ENCODE peak calls at places on chromosomes 7 and 10, in five cellular contexts. I is AG04450, Q is cardiac muscle cell, X is neuronal stem cell, T is mesendoderm. D is an unnamed sample.
A peak's percentile ranks its signal among the peaks of the same experiment; 100 is the strongest.

GRCh38 chr7:44101966-44102845 is 1.9 kb upstream of the AEBP1 start:
- DNase-seq in T (no peak), X (no peak), Q (no peak), I (no peak), D (no peak)

GRCh38 chr7:158603773-158604755 is 16.4 kb upstream of the PTPRN2 start:
- DNase-seq in Q (no peak), X (no peak), T (no peak), I (no peak), D (no peak)

GRCh38 chr7:47513741-47514241 is 68.1 kb downstream of the TNS3 start:
- DNase-seq in T (no peak), I (peak; percentile 94), Q (peak; percentile 65), X (no peak), D (no peak)

GRCh38 chr7:131431289-131431688 is 103.6 kb downstream of the MKLN1 start:
- DNase-seq in I (no peak), Q (no peak), T (no peak), X (no peak), D (no peak)

GRCh38 chr10:109895095-109895818 is 28.1 kb downstream of the XPNPEP1 start:
- DNase-seq in X (no peak), Q (peak; percentile 81), T (no peak), I (no peak), D (no peak)

GRCh38 chr7:40571796-40572195 is 437.0 kb downstream of the SUGCT start:
- DNase-seq in X (no peak), T (peak; percentile 54), I (no peak), Q (peak; percentile 95), D (no peak)

GRCh38 chr7:158782638-158783490 is 46.4 kb downstream of the ESYT2 start:
- DNase-seq in Q (peak; percentile 66), I (no peak), T (peak; percentile 81), X (no peak), D (no peak)

GRCh38 chr7:48154792-48155413 is 16.4 kb upstream of the ABCA13 start:
- DNase-seq in T (peak; percentile 58), I (no peak), X (no peak), Q (peak; percentile 33), D (no peak)

GRCh38 chr7:124992881-124993562 is 63.4 kb upstream of the POT1 start:
- DNase-seq in T (peak; percentile 74), I (peak; percentile 57), Q (no peak), X (no peak), D (no peak)

GRCh38 chr10:132301371-132302330 is 6.1 kb downstream of the STK32C start:
- DNase-seq in Q (no peak), T (no peak), X (no peak), I (no peak), D (no peak)

GRCh38 chr7:148620749-148621372 is 30.3 kb downstream of the C7orf33 start:
- DNase-seq in I (no peak), X (no peak), T (no peak), Q (no peak), D (no peak)

GRCh38 chr7:155456772-155457543 is 971 bp upstream of the EN2 start:
- DNase-seq in T (peak; percentile 80), Q (peak; percentile 81), I (no peak), X (no peak), D (peak; percentile 84)
- H3K27me3 ChIP-seq in T (peaks cover 90% of the 10 kb centered on the region), Q (peaks cover 97% of the 10 kb centered on the region), I (peaks cover 76% of the 10 kb centered on the region), X (peaks cover 85% of the 10 kb centered on the region), D (peaks cover 95% of the 10 kb centered on the region)

GRCh38 chr7:143382791-143383641 is 1.9 kb downstream of the ZYX start:
- DNase-seq in T (no peak), X (no peak), Q (no peak), I (no peak), D (peak; percentile 81)
- H3K27ac ChIP-seq in T (no peak overlapping the region), X (no peak overlapping the region), Q (no peak overlapping the region), I (peak overlapping the region; percentile 39), D (peak overlapping the region; percentile 97)

DNA sequence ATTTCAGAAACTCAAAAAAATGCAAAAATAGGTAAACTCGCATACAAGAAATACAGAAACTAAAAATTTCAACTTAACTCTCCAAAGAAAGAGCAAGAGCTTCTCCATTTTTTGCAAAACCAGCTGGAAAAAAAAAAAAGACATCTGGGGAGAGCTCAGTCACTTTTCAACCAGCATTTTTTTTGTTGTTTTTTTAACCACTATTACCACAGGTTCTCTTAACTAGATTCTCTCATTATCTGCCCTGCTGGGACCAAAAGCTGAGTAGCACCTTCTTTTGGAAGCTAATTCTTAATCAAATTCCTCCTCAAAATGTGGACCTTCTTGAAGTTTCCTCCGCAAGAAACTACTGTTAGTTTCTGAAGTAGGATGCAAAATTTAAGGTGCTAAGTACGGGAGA is 14.2 kb downstream of the IGF2BP3 start:
- DNase-seq in X (no peak), T (no peak), I (no peak), Q (no peak), D (no peak)
- H3K27me3 ChIP-seq in X (no peaks in the 10 kb centered on the region), T (no peaks in the 10 kb centered on the region), I (no peaks in the 10 kb centered on the region), Q (no peaks in the 10 kb centered on the region), D (peaks cover 60% of the 10 kb centered on the region)

GRCh38 chr10:69789164-69789576 is 12.5 kb upstream of the COL13A1 start:
- DNase-seq in X (no peak), T (no peak), Q (no peak), I (no peak), D (no peak)
- H3K27ac ChIP-seq in X (no peak overlapping the region), T (no peak overlapping the region), Q (no peak overlapping the region), I (peak overlapping the region; percentile 47), D (no peak overlapping the region)

GRCh38 chr7:142645777-142646176 is 103.5 kb upstream of the PRSS1 start:
- DNase-seq in X (no peak), Q (no peak), T (no peak), I (no peak), D (no peak)
- H3K27me3 ChIP-seq in X (no peaks in the 10 kb centered on the region), Q (peaks cover 3% of the 10 kb centered on the region), T (no peaks in the 10 kb centered on the region), I (peaks cover 2% of the 10 kb centered on the region), D (peaks cover 12% of the 10 kb centered on the region)

GRCh38 chr7:117010375-117011133 is 57.3 kb downstream of the ST7 start:
- DNase-seq in Q (no peak), X (no peak), T (no peak), I (no peak), D (no peak)

GRCh38 chr7:117012284-117013174 is 59.2 kb downstream of the ST7 start:
- DNase-seq in X (no peak), Q (peak; percentile 48), I (no peak), T (peak; percentile 65), D (no peak)

GRCh38 chr7:117009705-117010361 is 56.5 kb downstream of the ST7 start:
- DNase-seq in T (no peak), X (no peak), I (no peak), Q (no peak), D (no peak)

GRCh38 chr7:117014099-117014656 is 60.9 kb downstream of the ST7 start:
- DNase-seq in Q (no peak), T (no peak), X (no peak), I (no peak), D (no peak)

GRCh38 chr7:117011419-117012260 is 58.3 kb downstream of the ST7 start:
- DNase-seq in Q (no peak), X (no peak), I (no peak), T (peak; percentile 14), D (no peak)
- H3K27ac ChIP-seq in Q (peak overlapping the region; percentile 84), X (no peak overlapping the region), I (no peak overlapping the region), T (no peak overlapping the region), D (no peak overlapping the region)

GRCh38 chr10:75763652-75764051 is 332.2 kb downstream of the LRMDA start:
- DNase-seq in X (no peak), Q (no peak), T (no peak), I (no peak), D (no peak)
- H3K27me3 ChIP-seq in X (no peaks in the 10 kb centered on the region), Q (no peaks in the 10 kb centered on the region), T (no peaks in the 10 kb centered on the region), I (no peaks in the 10 kb centered on the region), D (no peaks in the 10 kb centered on the region)

DNA sequence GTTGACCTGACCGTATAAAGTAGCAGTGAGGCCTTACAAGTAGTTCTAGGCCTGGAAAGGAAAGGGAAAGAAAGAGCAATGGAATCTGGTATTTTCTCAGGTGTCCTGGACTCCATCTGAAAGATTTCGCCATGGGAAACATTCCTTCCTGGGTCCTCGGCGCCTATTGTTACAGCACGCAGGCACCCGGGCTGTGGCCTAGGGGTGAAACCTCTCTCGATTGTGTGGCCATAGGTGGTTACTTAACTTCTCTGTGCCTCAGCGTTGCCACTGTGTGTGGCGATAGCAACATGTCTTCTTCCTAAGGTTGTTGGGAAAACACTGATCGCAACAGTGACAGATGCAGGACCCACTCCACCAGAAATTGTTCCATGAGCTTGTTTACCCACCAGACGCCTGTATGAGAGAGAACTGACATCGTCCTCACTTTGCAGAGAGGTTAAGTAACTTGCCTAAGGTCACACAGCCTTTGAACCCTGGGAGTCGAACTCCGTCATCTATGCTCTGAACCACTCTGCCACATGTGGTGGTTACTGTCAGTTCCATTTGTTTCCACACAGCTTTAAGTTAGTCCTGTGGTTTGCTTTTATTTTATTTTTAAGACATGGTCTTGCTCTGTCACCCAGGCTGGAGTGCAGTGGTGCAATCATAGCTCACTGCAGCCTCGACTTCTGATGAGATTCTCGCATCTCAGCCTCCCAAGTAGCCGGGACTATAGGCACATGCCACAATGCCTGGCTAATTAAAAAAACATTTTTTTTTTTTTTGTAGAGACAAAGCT is 73.4 kb downstream of the LHPP start:
- DNase-seq in I (no peak), X (no peak), T (no peak), Q (no peak), D (peak; percentile 79)
- H3K27ac ChIP-seq in I (no peak overlapping the region), X (no peak overlapping the region), T (no peak overlapping the region), Q (no peak overlapping the region), D (no peak overlapping the region)

DNA sequence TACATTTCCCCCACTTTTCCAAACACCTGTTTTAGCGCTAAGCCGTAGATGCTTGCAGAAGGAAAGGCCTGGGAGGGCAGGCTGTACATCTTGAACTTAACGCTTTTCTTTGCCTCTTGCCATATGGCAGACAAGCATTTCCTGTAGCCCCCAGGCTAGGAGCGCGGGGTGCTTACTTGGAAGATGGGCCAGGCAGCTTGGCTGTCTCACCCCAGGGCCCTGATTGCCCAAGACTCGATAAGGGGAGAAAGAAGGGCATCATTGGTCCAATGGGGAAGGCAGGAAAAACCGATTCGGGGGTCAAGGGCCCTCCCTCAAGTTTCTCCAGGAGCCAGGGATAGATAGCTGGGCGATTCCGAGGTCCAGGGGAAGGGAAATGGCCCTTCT is 1.7 kb downstream of the HOXA10 start:
- DNase-seq in Q (no peak), X (no peak), I (no peak), T (no peak), D (no peak)
- H3K27me3 ChIP-seq in Q (peaks cover 100% of the 10 kb centered on the region), X (peaks cover 81% of the 10 kb centered on the region), I (peaks cover 91% of the 10 kb centered on the region), T (peaks cover 90% of the 10 kb centered on the region), D (peaks cover 100% of the 10 kb centered on the region)

GRCh38 chr10:88234332-88234731 is 348.8 kb downstream of the RNLS start:
- DNase-seq in Q (no peak), X (no peak), T (no peak), I (no peak), D (no peak)

GRCh38 chr10:88241501-88241900 is 341.6 kb downstream of the RNLS start:
- DNase-seq in T (no peak), X (no peak), I (no peak), Q (no peak), D (no peak)

GRCh38 chr10:88236121-88236743 is 346.9 kb downstream of the RNLS start:
- DNase-seq in X (no peak), Q (no peak), T (no peak), I (no peak), D (no peak)

GRCh38 chr10:88239212-88239611 is 343.9 kb downstream of the RNLS start:
- DNase-seq in I (no peak), T (no peak), X (no peak), Q (no peak), D (no peak)

GRCh38 chr10:88238515-88238914 is 344.6 kb downstream of the RNLS start:
- DNase-seq in T (no peak), I (no peak), Q (no peak), X (no peak), D (no peak)
- H3K27ac ChIP-seq in T (no peak overlapping the region), I (no peak overlapping the region), Q (no peak overlapping the region), X (no peak overlapping the region), D (no peak overlapping the region)

D was measured in left lung.